ENCODE peak calls at places on chromosome 5, in nine cellular contexts. One of them, this sample, is unnamed.

GRCh38 chr5:142235050-142235797 is 89.6 kb downstream of the SPRY4 start:
- DNase-seq in HCT116: no peak
- DNase-seq in GM23248: peak
- DNase-seq in kidney: no peak
- DNase-seq in fibroblast of lung: peak
- DNase-seq in GM12878: no peak
- DNase-seq in mesendoderm: peak
- DNase-seq in IMR-90: no peak
- DNase-seq in neural progenitor cell: peak
- DNase-seq in this sample: peak

GRCh38 chr5:143065185-143065584 is 295.0 kb downstream of the ARHGAP26 start:
- DNase-seq in IMR-90: peak
- DNase-seq in HCT116: no peak
- DNase-seq in GM23248: peak
- DNase-seq in neural progenitor cell: no peak
- DNase-seq in kidney: no peak
- DNase-seq in GM12878: no peak
- DNase-seq in fibroblast of lung: peak
- DNase-seq in mesendoderm: no peak
- DNase-seq in this sample: no peak

GRCh38 chr5:138180183-138180782 is 1.4 kb downstream of the KIF20A start:
- DNase-seq in neural progenitor cell: peak
- DNase-seq in GM12878: peak
- DNase-seq in mesendoderm: peak
- DNase-seq in IMR-90: peak
- DNase-seq in kidney: no peak
- DNase-seq in HCT116: peak
- DNase-seq in GM23248: peak
- DNase-seq in fibroblast of lung: peak
- DNase-seq in this sample: no peak

GRCh38 chr5:1445313-1445894 is at the start of gene SLC6A3:
- DNase-seq in GM23248: no peak
- DNase-seq in IMR-90: no peak
- DNase-seq in kidney: peak
- DNase-seq in neural progenitor cell: peak
- DNase-seq in HCT116: no peak
- DNase-seq in GM12878: no peak
- DNase-seq in mesendoderm: peak
- DNase-seq in fibroblast of lung: no peak
- DNase-seq in this sample: peak

GRCh38 chr5:17129093-17129492 is 88.3 kb upstream of the BASP1 start:
- DNase-seq in mesendoderm: no peak
- DNase-seq in neural progenitor cell: no peak
- DNase-seq in HCT116: no peak
- DNase-seq in fibroblast of lung: peak
- DNase-seq in kidney: no peak
- DNase-seq in IMR-90: no peak
- DNase-seq in GM12878: no peak
- DNase-seq in GM23248: no peak
- DNase-seq in this sample: no peak

GRCh38 chr5:1246711-1247431 is 21.7 kb downstream of the SLC6A18 start:
- DNase-seq in fibroblast of lung: peak
- DNase-seq in GM12878: no peak
- DNase-seq in IMR-90: no peak
- DNase-seq in mesendoderm: peak
- DNase-seq in GM23248: peak
- DNase-seq in neural progenitor cell: peak
- DNase-seq in HCT116: no peak
- DNase-seq in kidney: no peak
- DNase-seq in this sample: peak

GRCh38 chr5:143057580-143057999 is 287.4 kb downstream of the ARHGAP26 start:
- DNase-seq in GM12878: peak
- DNase-seq in neural progenitor cell: no peak
- DNase-seq in kidney: no peak
- DNase-seq in HCT116: no peak
- DNase-seq in mesendoderm: peak
- DNase-seq in fibroblast of lung: peak
- DNase-seq in IMR-90: peak
- DNase-seq in GM23248: peak
- DNase-seq in this sample: no peak

GRCh38 chr5:139147743-139148079 is 50.5 kb downstream of the SIL1 start:
- DNase-seq in HCT116: no peak
- DNase-seq in GM12878: no peak
- DNase-seq in mesendoderm: no peak
- DNase-seq in neural progenitor cell: no peak
- DNase-seq in GM23248: peak
- DNase-seq in IMR-90: peak
- DNase-seq in fibroblast of lung: peak
- DNase-seq in kidney: peak
- DNase-seq in this sample: no peak

GRCh38 chr5:74311961-74312360 is 328.6 kb downstream of the ENC1 start:
- DNase-seq in IMR-90: no peak
- DNase-seq in mesendoderm: no peak
- DNase-seq in GM23248: no peak
- DNase-seq in fibroblast of lung: peak
- DNase-seq in GM12878: no peak
- DNase-seq in HCT116: no peak
- DNase-seq in kidney: no peak
- DNase-seq in neural progenitor cell: no peak
- DNase-seq in this sample: no peak

GRCh38 chr5:76548525-76549229 is 74.5 kb downstream of the F2RL2 start:
- DNase-seq in neural progenitor cell: no peak
- DNase-seq in kidney: no peak
- DNase-seq in GM12878: no peak
- DNase-seq in fibroblast of lung: no peak
- DNase-seq in HCT116: no peak
- DNase-seq in IMR-90: no peak
- DNase-seq in mesendoderm: peak
- DNase-seq in GM23248: no peak
- DNase-seq in this sample: no peak

GRCh38 chr5:54207566-54207965 is 102.8 kb downstream of the ARL15 start:
- DNase-seq in GM12878: no peak
- DNase-seq in kidney: no peak
- DNase-seq in neural progenitor cell: peak
- DNase-seq in GM23248: no peak
- DNase-seq in HCT116: no peak
- DNase-seq in mesendoderm: peak
- DNase-seq in fibroblast of lung: no peak
- DNase-seq in IMR-90: no peak
- DNase-seq in this sample: peak

GRCh38 chr5:77662615-77663014 is 24.1 kb upstream of the OTP start:
- DNase-seq in neural progenitor cell: no peak
- DNase-seq in GM12878: peak
- DNase-seq in kidney: no peak
- DNase-seq in HCT116: no peak
- DNase-seq in GM23248: no peak
- DNase-seq in mesendoderm: no peak
- DNase-seq in fibroblast of lung: no peak
- DNase-seq in IMR-90: no peak
- DNase-seq in this sample: no peak

GRCh38 chr5:143536364-143536763 is 132.9 kb upstream of the NR3C1 start:
- DNase-seq in neural progenitor cell: no peak
- DNase-seq in GM12878: no peak
- DNase-seq in GM23248: peak
- DNase-seq in fibroblast of lung: peak
- DNase-seq in HCT116: peak
- DNase-seq in mesendoderm: peak
- DNase-seq in IMR-90: peak
- DNase-seq in kidney: no peak
- DNase-seq in this sample: no peak

GRCh38 chr5:148499461-148499860 is 115.7 kb downstream of the FBXO38 start:
- DNase-seq in fibroblast of lung: peak
- DNase-seq in kidney: no peak
- DNase-seq in GM12878: no peak
- DNase-seq in HCT116: no peak
- DNase-seq in GM23248: no peak
- DNase-seq in mesendoderm: no peak
- DNase-seq in IMR-90: peak
- DNase-seq in neural progenitor cell: no peak
- DNase-seq in this sample: no peak

GRCh38 chr5:15209053-15209762 is 290.8 kb upstream of the FBXL7 start:
- DNase-seq in GM23248: no peak
- DNase-seq in HCT116: no peak
- DNase-seq in GM12878: no peak
- DNase-seq in fibroblast of lung: no peak
- DNase-seq in neural progenitor cell: no peak
- DNase-seq in IMR-90: no peak
- DNase-seq in kidney: no peak
- DNase-seq in mesendoderm: peak
- DNase-seq in this sample: no peak

GRCh38 chr5:107218457-107219193 is 452.1 kb downstream of the EFNA5 start:
- DNase-seq in IMR-90: peak
- DNase-seq in fibroblast of lung: peak
- DNase-seq in GM12878: no peak
- DNase-seq in kidney: no peak
- DNase-seq in neural progenitor cell: no peak
- DNase-seq in HCT116: no peak
- DNase-seq in GM23248: peak
- DNase-seq in mesendoderm: no peak
- DNase-seq in this sample: no peak

GRCh38 chr5:8766448-8766847 is 779.4 kb downstream of the SEMA5A start:
- DNase-seq in kidney: no peak
- DNase-seq in fibroblast of lung: no peak
- DNase-seq in GM12878: no peak
- DNase-seq in IMR-90: no peak
- DNase-seq in HCT116: no peak
- DNase-seq in GM23248: no peak
- DNase-seq in neural progenitor cell: peak
- DNase-seq in mesendoderm: no peak
- DNase-seq in this sample: no peak

GRCh38 chr5:136457390-136458094 is 92.2 kb upstream of the TRPC7 start:
- DNase-seq in IMR-90: no peak
- DNase-seq in GM12878: no peak
- DNase-seq in neural progenitor cell: no peak
- DNase-seq in fibroblast of lung: no peak
- DNase-seq in GM23248: peak
- DNase-seq in kidney: no peak
- DNase-seq in HCT116: no peak
- DNase-seq in mesendoderm: no peak
- DNase-seq in this sample: no peak

DNA sequence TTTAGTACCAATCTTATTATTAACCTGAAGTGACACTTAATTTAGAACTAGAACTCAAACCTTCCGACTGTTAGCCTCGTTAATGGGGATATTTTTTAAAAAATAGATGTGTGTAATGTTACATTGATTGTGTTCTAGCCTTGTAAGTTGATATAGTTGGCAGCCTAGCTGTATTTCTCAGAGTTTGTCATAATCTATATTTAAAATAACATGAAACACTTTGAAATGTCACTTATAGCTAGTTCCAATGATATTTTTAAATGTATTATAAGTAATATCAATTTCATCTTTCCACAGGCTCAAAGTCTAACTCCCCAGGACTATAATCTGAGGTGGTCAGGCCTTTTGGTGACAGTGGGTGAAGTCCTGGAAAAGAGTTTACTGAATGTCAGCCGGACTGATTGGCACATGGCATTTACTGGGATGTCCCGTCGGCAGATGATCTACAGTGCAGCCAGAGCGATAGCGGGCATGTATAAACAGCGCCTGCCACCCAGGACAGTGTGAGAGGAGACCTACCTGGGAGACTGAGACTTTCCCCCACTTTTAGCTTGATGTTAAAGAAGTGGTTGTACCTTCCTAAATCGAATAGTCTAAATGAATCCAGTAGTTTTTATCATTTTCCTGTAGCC is 34.1 kb downstream of the PRRC1 start:
- DNase-seq in fibroblast of lung: no peak
- DNase-seq in mesendoderm: no peak
- DNase-seq in HCT116: no peak
- DNase-seq in GM23248: no peak
- DNase-seq in kidney: no peak
- DNase-seq in neural progenitor cell: no peak
- DNase-seq in GM12878: no peak
- DNase-seq in IMR-90: no peak
- DNase-seq in this sample: no peak
- H3K9ac ChIP-seq in fibroblast of lung: no peak
- H3K9ac ChIP-seq in mesendoderm: no peak
- H3K9ac ChIP-seq in HCT116: no peak
- H3K9ac ChIP-seq in GM23248: no peak
- H3K9ac ChIP-seq in kidney: no peak
- H3K9ac ChIP-seq in neural progenitor cell: no peak
- H3K9ac ChIP-seq in GM12878: no peak
- H3K9ac ChIP-seq in IMR-90: no peak
- H3K9ac ChIP-seq in this sample: no peak

DNA sequence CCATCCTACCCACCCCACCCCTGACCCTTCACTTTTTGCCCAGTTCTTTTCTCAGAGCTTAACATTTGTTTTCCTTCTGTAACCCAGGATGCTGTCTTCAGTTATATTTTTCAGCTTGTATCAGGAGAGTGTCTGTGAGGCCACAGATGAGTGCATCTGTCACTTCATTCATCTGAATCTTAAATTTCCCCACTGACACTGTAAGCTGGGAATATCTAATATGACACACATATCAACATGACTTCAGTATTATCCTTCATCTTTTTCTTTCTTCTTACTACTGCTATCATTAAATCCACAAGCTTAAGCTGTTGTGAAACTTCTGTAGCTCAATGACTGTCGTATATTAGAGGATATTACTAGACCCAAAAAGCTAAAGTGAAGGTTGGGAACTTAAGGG is 4.9 kb downstream of the MARCHF3 start:
- DNase-seq in mesendoderm: no peak
- DNase-seq in neural progenitor cell: no peak
- DNase-seq in kidney: no peak
- DNase-seq in GM23248: no peak
- DNase-seq in fibroblast of lung: no peak
- DNase-seq in GM12878: no peak
- DNase-seq in HCT116: no peak
- DNase-seq in IMR-90: no peak
- DNase-seq in this sample: no peak
- H3K9ac ChIP-seq in mesendoderm: no peak
- H3K9ac ChIP-seq in neural progenitor cell: no peak
- H3K9ac ChIP-seq in kidney: no peak
- H3K9ac ChIP-seq in GM23248: no peak
- H3K9ac ChIP-seq in fibroblast of lung: no peak
- H3K9ac ChIP-seq in GM12878: no peak
- H3K9ac ChIP-seq in HCT116: no peak
- H3K9ac ChIP-seq in IMR-90: no peak
- H3K9ac ChIP-seq in this sample: no peak

DNA sequence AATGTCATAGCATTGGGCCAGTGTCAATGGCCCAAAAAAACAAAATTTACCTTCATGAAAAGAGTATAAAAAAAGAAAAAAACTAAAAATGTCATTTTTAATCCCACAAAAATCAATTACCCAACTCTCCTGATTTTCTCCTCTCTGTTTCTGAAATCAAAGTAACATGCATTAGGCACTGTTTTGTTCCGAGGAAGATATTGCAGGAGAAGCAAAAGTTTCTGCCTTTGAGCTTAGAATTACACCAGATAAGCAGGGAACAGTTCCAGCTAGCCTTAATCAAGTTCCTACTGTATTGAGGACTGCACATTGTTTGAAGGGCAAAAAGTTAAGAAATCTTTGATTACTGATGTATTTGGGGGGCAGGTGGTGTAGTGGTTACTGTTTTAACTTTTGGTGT is 1.1 kb upstream of the PRKAA1 start:
- DNase-seq in kidney: no peak
- DNase-seq in neural progenitor cell: no peak
- DNase-seq in mesendoderm: no peak
- DNase-seq in GM12878: no peak
- DNase-seq in HCT116: no peak
- DNase-seq in GM23248: peak
- DNase-seq in IMR-90: peak
- DNase-seq in fibroblast of lung: no peak
- DNase-seq in this sample: no peak
- H3K9ac ChIP-seq in kidney: peak
- H3K9ac ChIP-seq in neural progenitor cell: no peak
- H3K9ac ChIP-seq in mesendoderm: no peak
- H3K9ac ChIP-seq in GM12878: no peak
- H3K9ac ChIP-seq in HCT116: peak
- H3K9ac ChIP-seq in GM23248: peak
- H3K9ac ChIP-seq in IMR-90: peak
- H3K9ac ChIP-seq in fibroblast of lung: no peak
- H3K9ac ChIP-seq in this sample: peak

GRCh38 chr5:207599-207998 is 10.4 kb downstream of the CCDC127 start:
- DNase-seq in GM12878: no peak
- DNase-seq in kidney: peak
- DNase-seq in neural progenitor cell: no peak
- DNase-seq in GM23248: no peak
- DNase-seq in HCT116: no peak
- DNase-seq in fibroblast of lung: peak
- DNase-seq in IMR-90: peak
- DNase-seq in mesendoderm: peak
- DNase-seq in this sample: peak
- H3K9ac ChIP-seq in GM12878: no peak
- H3K9ac ChIP-seq in kidney: no peak
- H3K9ac ChIP-seq in neural progenitor cell: no peak
- H3K9ac ChIP-seq in GM23248: no peak
- H3K9ac ChIP-seq in HCT116: no peak
- H3K9ac ChIP-seq in fibroblast of lung: no peak
- H3K9ac ChIP-seq in IMR-90: no peak
- H3K9ac ChIP-seq in mesendoderm: no peak
- H3K9ac ChIP-seq in this sample: no peak

This sample was measured in endodermal cell.